ENCODE peak calls at places on chromosomes 16 and 17, in five cellular contexts. F, P, L, U and G are unnamed samples.

GRCh38 chr17:32546031-32546444 is 59.2 kb downstream of the CDK5R1 start:
- DNase-seq in F (no peak), P (no peak), L (no peak), U (no peak), G (no peak)

GRCh38 chr16:81600275-81600674 is 155.7 kb downstream of the CMIP start:
- DNase-seq in F (no peak), P (peak; percentile 84), L (peak; percentile 76), U (no peak), G (no peak)

GRCh38 chr17:32772453-32773025 is 104.4 kb downstream of the MYO1D start:
- DNase-seq in F (no peak), P (no peak), L (no peak), U (peak; percentile 28), G (no peak)

GRCh38 chr17:83189673-83190385 is 110.4 kb downstream of the METRNL start:
- DNase-seq in F (no peak), P (peak; percentile 55), L (no peak), U (no peak), G (peak; percentile 29)

GRCh38 chr16:59047114-59047513 is 313.0 kb upstream of the GOT2 start:
- DNase-seq in F (no peak), P (no peak), L (no peak), U (no peak), G (no peak)

GRCh38 chr17:68296217-68297140 is 5.2 kb downstream of the ARSG start:
- DNase-seq in F (no peak), P (no peak), L (no peak), U (no peak), G (peak; percentile 33)

GRCh38 chr17:44733753-44734152 is 25.0 kb upstream of the ADAM11 start:
- DNase-seq in F (no peak), P (no peak), L (peak; percentile 50), U (no peak), G (no peak)

GRCh38 chr16:28863929-28864886 is 565 bp downstream of the SH2B1 start:
- DNase-seq in F (no peak), P (peak; percentile 58), L (no peak), U (no peak), G (peak; percentile 73)

GRCh38 chr17:44977740-44978584 is 9.9 kb upstream of the C1QL1 start:
- DNase-seq in F (no peak), P (no peak), L (no peak), U (no peak), G (no peak)

GRCh38 chr17:40598021-40598927 is 33.0 kb upstream of the CCR7 start:
- DNase-seq in F (no peak), P (no peak), L (no peak), U (no peak), G (no peak)

GRCh38 chr17:29667969-29668368 is 45.3 kb upstream of the CORO6 start:
- DNase-seq in F (no peak), P (peak; percentile 51), L (no peak), U (no peak), G (no peak)

GRCh38 chr17:63826468-63827001 is 696 bp upstream of the PSMC5 start:
- DNase-seq in F (no peak), P (no peak), L (peak; percentile 33), U (no peak), G (no peak)

GRCh38 chr16:80231118-80231515 is 309.7 kb upstream of the DYNLRB2 start:
- DNase-seq in F (no peak), P (peak; percentile 16), L (no peak), U (no peak), G (no peak)

GRCh38 chr16:6016530-6017184 is 919.1 kb upstream of the EEF2KMT start:
- DNase-seq in F (peak; percentile 72), P (peak; percentile 23), L (peak; percentile 17), U (no peak), G (no peak)

GRCh38 chr17:80386341-80386740 is 28.6 kb upstream of the ENDOV start:
- DNase-seq in F (no peak), P (no peak), L (no peak), U (no peak), G (no peak)

GRCh38 chr17:28634211-28634865 is 10.6 kb downstream of the BLTP2 start:
- DNase-seq in F (no peak), P (no peak), L (no peak), U (no peak), G (no peak)

GRCh38 chr16:7303677-7304200 is 28.9 kb upstream of the RBFOX1 start:
- DNase-seq in F (no peak), P (no peak), L (no peak), U (no peak), G (no peak)

GRCh38 chr16:66662445-66663194 is 33.9 kb downstream of the CMTM4 start:
- DNase-seq in F (peak; percentile 10), P (no peak), L (peak; percentile 36), U (no peak), G (no peak)

GRCh38 chr16:2500937-2501750 is 12.6 kb upstream of the ATP6V0C start:
- DNase-seq in F (peak; percentile 58), P (peak; percentile 38), L (peak; percentile 59), U (peak; percentile 23), G (peak; percentile 82)

GRCh38 chr17:61309857-61310256 is 89.8 kb upstream of the TBX2 start:
- DNase-seq in F (no peak), P (peak; percentile 90), L (peak; percentile 54), U (no peak), G (no peak)

GRCh38 chr16:30985401-30986128 is 558 bp downstream of the HSD3B7 start:
- DNase-seq in F (no peak), P (no peak), L (peak; percentile 54), U (no peak), G (peak; percentile 75)
- H3K9ac ChIP-seq in F (no peak overlapping the region), P (peak overlapping the region; percentile 68), L (no peak overlapping the region), U (no peak overlapping the region), G (peak overlapping the region; percentile 76)

GRCh38 chr16:85011846-85012284 is 530 bp upstream of the ZDHHC7 start:
- DNase-seq in F (no peak), P (no peak), L (no peak), U (no peak), G (no peak)

GRCh38 chr16:85010446-85010930 is 847 bp downstream of the ZDHHC7 start:
- DNase-seq in F (no peak), P (no peak), L (no peak), U (no peak), G (no peak)

GRCh38 chr16:85008267-85008666 is 3.1 kb downstream of the ZDHHC7 start:
- DNase-seq in F (no peak), P (no peak), L (no peak), U (no peak), G (no peak)

GRCh38 chr16:85014311-85014710 is 3.0 kb upstream of the ZDHHC7 start:
- DNase-seq in F (no peak), P (no peak), L (no peak), U (no peak), G (no peak)

GRCh38 chr16:85010931-85011845 is at the start of gene ZDHHC7:
- DNase-seq in F (peak; percentile 73), P (peak; percentile 71), L (peak; percentile 75), U (peak; percentile 45), G (peak; percentile 90)
- TF ChIP-seq CTCF in F (no peak), P (no peak), L (no peak), U (peak; percentile 10), G (no peak)

DNA sequence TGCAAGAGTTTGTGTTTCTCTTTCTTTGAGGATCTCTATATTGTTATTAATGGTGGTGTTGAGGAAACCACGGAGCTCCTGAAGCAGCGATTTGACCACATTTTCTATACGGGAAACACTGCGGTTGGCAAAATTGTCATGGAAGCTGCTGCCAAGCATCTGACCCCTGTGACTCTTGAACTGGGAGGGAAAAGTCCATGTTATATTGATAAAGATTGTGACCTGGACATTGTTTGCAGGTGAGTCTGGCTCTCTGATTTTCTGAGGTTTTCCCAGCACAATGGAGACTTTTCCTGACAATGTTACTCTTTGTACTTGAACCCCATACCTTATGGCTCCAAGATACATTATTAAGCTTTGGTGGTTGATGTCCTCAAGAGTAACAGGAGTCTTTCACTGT is 7.8 kb downstream of the ALDH3A2 start:
- DNase-seq in F (no peak), P (no peak), L (no peak), U (no peak), G (no peak)
- H3K9me3 ChIP-seq in F (no peaks in the 10 kb centered on the region), P (peaks cover 3% of the 10 kb centered on the region), L (no peaks in the 10 kb centered on the region), U (no peaks in the 10 kb centered on the region), G (no peaks in the 10 kb centered on the region)

GRCh38 chr16:12904041-12904671 is 2.8 kb downstream of the SHISA9 start:
- DNase-seq in F (no peak), P (no peak), L (no peak), U (no peak), G (no peak)
- H3K9ac ChIP-seq in F (no peak overlapping the region), P (no peak overlapping the region), L (no peak overlapping the region), U (no peak overlapping the region), G (no peak overlapping the region)

GRCh38 chr16:23348579-23349469 is 46.7 kb downstream of the SCNN1B start:
- DNase-seq in F (no peak), P (no peak), L (no peak), U (no peak), G (no peak)
- TF ChIP-seq CTCF in F (peak; percentile 4), P (no peak), L (no peak), U (peak; percentile 6), G (no peak)

GRCh38 chr16:68299571-68300453 is 10.9 kb downstream of the SLC7A6OS start:
- DNase-seq in F (no peak), P (no peak), L (no peak), U (no peak), G (no peak)
- H3K9me3 ChIP-seq in F (no peaks in the 10 kb centered on the region), P (no peaks in the 10 kb centered on the region), L (no peaks in the 10 kb centered on the region), U (no peaks in the 10 kb centered on the region), G (no peaks in the 10 kb centered on the region)

DNA sequence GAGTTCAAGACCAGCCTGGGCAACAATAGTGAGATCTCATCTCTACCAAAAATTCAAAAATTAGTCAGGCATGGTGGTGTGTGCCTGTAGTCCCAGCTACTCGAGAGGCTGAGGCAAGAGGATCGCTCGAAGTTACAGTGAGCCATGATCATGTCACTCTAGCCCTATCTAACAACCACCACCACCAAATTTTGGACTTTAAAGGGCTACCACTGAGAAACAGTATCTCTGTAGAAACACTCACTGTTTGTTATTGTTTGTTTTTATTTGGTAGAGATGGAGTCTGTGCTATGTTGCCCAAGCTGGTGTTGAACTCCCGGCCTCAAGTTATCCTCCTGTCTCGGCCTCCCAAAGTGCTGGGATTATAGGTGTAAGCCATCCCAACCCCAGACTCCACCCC is 1.3 kb upstream of the UBALD2 start:
- DNase-seq in F (no peak), P (no peak), L (no peak), U (no peak), G (no peak)
- H3K9ac ChIP-seq in F (peak overlapping the region; percentile 76), P (peak overlapping the region; percentile 49), L (peak overlapping the region; percentile 58), U (peak overlapping the region; percentile 66), G (no peak overlapping the region)

DNA sequence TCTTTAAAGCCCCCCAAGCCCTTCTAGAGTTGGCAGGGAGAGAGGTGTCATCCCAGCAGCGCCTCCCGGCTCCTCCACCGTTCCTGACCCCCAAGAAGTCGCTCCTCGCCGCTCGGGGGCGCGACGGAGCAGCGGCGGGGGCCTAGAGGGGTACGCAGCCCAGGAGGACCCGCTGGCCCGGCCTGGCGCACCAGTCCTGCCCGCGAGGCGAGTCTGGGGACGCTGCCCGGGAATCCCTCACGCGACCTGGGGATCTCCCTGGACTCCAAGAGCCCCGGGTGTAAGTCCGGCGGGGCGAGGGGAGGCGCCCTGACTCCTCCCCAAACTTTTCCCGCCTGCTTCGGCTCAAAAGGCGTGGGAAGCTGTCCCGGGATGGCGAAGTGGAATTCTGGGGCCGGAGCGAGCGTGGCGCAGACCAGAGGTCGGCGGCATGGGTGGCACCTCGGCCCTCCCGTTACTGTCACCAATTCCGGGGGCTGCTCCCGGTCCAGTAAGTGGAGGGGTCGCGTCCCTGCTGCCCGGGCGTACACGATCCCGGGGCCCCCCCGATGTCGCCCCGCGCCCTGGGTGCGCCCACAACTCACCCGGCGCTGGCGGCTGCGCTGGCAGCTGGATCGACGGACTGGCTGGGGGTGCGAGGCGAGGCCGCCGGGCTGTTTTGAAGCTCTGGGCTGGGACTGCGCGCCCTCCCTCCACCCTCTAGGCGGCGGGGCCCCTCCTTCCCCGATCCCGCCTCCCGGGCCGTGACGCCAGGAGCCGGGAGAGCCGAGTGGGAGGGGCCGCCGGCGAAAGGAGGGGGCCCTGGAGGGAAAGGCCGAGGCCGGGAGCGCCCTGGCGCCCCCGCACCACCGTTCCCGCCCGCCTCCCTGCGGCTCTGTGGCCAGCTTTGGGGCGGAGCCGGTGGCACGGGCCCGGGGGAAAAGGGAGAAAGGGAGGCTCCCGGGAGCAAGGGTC is at the start of gene EMP2:
- DNase-seq in F (peak; percentile 39), P (peak; percentile 48), L (peak; percentile 76), U (no peak), G (peak; percentile 88)
- TF ChIP-seq CTCF in F (peak; percentile 38), P (peak; percentile 40), L (peak; percentile 67), U (peak; percentile 13), G (peak; percentile 44)